ENCODE peak calls at places on chromosome X, in nine cellular contexts. I, H, Z, X, U, T, S, V and Q are unnamed samples. For H3K9me3, the result is how much of the 10 kb centered on the place peaks cover.

GRCh38 chrX:47217121-47217851 is 1.2 kb upstream of the CDK16 start:
- DNase-seq in I (peak), H (no peak), Z (no peak), X (peak), U (no peak), T (no peak), S (peak), V (peak), Q (peak)

GRCh38 chrX:29662101-29662500 is 553.3 kb upstream of the MAGEB2 start:
- DNase-seq in I (peak), H (peak), Z (no peak), X (peak), U (no peak), T (no peak), S (no peak), V (no peak), Q (no peak)

GRCh38 chrX:44872319-44872816 is 620 bp upstream of the KDM6A start:
- DNase-seq in I (peak), H (no peak), Z (no peak), X (peak), U (no peak), T (no peak), S (no peak), V (peak), Q (peak)

GRCh38 chrX:56031409-56031808 is 200.7 kb upstream of the KLF8 start:
- DNase-seq in I (no peak), H (no peak), Z (no peak), X (no peak), U (no peak), T (no peak), S (no peak), V (no peak), Q (no peak)

GRCh38 chrX:138886769-138887168 is 175.3 kb upstream of the FGF13 start:
- DNase-seq in I (peak), H (no peak), Z (no peak), X (peak), U (no peak), T (no peak), S (no peak), V (no peak), Q (no peak)

GRCh38 chrX:17030580-17031285 is 84.3 kb downstream of the REPS2 start:
- DNase-seq in I (no peak), H (peak), Z (no peak), X (no peak), U (no peak), T (no peak), S (no peak), V (no peak), Q (no peak)

GRCh38 chrX:45767021-45767491 is 566.4 kb upstream of the DIPK2B start:
- DNase-seq in I (peak), H (peak), Z (no peak), X (peak), U (no peak), T (no peak), S (no peak), V (no peak), Q (no peak)

GRCh38 chrX:94400488-94400887 is 726.5 kb downstream of the FAM133A start:
- DNase-seq in I (peak), H (no peak), Z (no peak), X (no peak), U (no peak), T (peak), S (no peak), V (no peak), Q (no peak)

GRCh38 chrX:67544281-67544680 is 460 bp downstream of the AR start:
- DNase-seq in I (no peak), H (peak), Z (peak), X (peak), U (peak), T (no peak), S (peak), V (peak), Q (no peak)

GRCh38 chrX:110173192-110174175 is 144.4 kb downstream of the AMMECR1 start:
- DNase-seq in I (peak), H (peak), Z (no peak), X (peak), U (no peak), T (peak), S (no peak), V (no peak), Q (no peak)
- H3K9ac ChIP-seq in I (peak), H (no peak), Z (no peak), X (no peak), U (no peak), T (no peak), S (no peak), V (no peak), Q (no peak)

DNA sequence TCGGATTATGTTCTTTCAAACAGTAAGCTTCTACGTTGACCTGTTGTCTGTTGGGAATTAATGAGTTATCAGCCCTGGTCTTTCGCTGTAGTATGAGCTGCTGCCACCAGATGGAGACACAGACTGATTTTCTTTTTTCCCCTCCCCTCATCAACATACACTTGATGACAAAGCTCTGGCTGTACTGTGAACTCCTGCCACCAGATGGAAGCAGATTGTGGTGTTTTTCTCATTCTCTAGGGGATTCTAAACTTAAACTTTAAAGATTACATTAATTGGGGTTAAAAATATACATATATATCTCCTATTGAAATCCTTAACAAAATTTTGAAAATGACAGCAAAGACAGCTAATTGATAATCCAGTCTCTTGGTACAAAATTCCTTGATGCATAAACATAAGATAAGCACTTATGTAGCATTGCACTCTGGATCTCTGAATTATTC is 44.8 kb downstream of the SMS start:
- DNase-seq in I (peak), H (peak), Z (peak), X (peak), U (peak), T (peak), S (peak), V (no peak), Q (peak)
- H3K27ac ChIP-seq in I (no peak), H (no peak), Z (no peak), X (no peak), U (no peak), T (no peak), S (peak), V (no peak), Q (no peak)

DNA sequence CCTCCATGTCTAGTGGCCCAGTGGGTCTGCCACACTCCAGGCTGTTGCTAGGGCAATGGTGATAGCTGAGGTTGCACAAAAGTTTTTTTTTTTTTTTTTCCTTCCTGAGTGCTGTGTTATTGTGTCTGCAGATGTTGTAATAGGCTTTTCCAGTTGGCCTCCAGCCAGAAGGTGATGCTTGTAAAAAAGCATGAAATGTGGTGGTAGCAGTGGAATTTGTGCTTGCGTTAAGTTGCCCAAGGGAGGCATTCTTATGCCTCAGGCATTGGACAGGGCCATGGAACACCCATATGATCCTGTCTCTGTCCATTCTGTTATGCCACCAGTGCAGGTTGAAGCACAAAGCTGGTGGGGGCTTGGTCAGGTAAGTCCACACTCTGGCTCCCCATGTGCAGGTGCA is 660.5 kb upstream of the SPANXN1 start:
- DNase-seq in I (peak), H (no peak), Z (no peak), X (no peak), U (no peak), T (no peak), S (no peak), V (no peak), Q (no peak)
- H3K9me3 ChIP-seq in I (under half), H (under half), Z (under half), X (under half), U (under half), T (under half), S (under half), V (under half), Q (under half)

GRCh38 chrX:38806875-38807601 is 5.8 kb downstream of the MID1IP1 start:
- DNase-seq in I (no peak), H (no peak), Z (peak), X (peak), U (no peak), T (peak), S (no peak), V (no peak), Q (no peak)

GRCh38 chrX:38805294-38806053 is 4.2 kb downstream of the MID1IP1 start:
- DNase-seq in I (peak), H (peak), Z (peak), X (peak), U (no peak), T (peak), S (peak), V (peak), Q (peak)

GRCh38 chrX:38806054-38806389 is 4.8 kb downstream of the MID1IP1 start:
- DNase-seq in I (no peak), H (no peak), Z (no peak), X (peak), U (no peak), T (no peak), S (peak), V (no peak), Q (no peak)

GRCh38 chrX:38804481-38805293 is 3.4 kb downstream of the MID1IP1 start:
- DNase-seq in I (peak), H (no peak), Z (peak), X (peak), U (peak), T (peak), S (peak), V (peak), Q (no peak)

GRCh38 chrX:38807873-38808272 is 6.6 kb downstream of the MID1IP1 start:
- DNase-seq in I (no peak), H (no peak), Z (no peak), X (peak), U (no peak), T (no peak), S (no peak), V (no peak), Q (no peak)
- H3K9ac ChIP-seq in I (no peak), H (no peak), Z (no peak), X (no peak), U (no peak), T (no peak), S (no peak), V (no peak), Q (no peak)

GRCh38 chrX:153726286-153727107 is 1.8 kb downstream of the ABCD1 start:
- DNase-seq in I (peak), H (peak), Z (peak), X (peak), U (peak), T (peak), S (peak), V (peak), Q (peak)
- H3K27ac ChIP-seq in I (peak), H (peak), Z (no peak), X (peak), U (no peak), T (peak), S (peak), V (peak), Q (peak)

GRCh38 chrX:120282697-120283096 is 28.6 kb downstream of the TMEM255A start:
- DNase-seq in I (peak), H (no peak), Z (no peak), X (no peak), U (no peak), T (no peak), S (no peak), V (no peak), Q (no peak)
- H3K9me3 ChIP-seq in I (under half), H (under half), Z (under half), X (under half), U (under half), T (under half), S (under half), V (under half), Q (under half)